ENCODE peak calls at places on chromosomes 13 and 19, in seven cellular contexts. Z is tibial nerve, U is iPS-NIHi11, F is T-cell, L is mucosa of gallbladder, G is amniotic epithelial cell, H is sciatic nerve. R is an unnamed sample.

GRCh38 chr19:1066748-1067340 is at the start of gene ARHGAP45:
- DNase-seq in L (no peak), Z (no peak), F (peak), U (peak), H (peak), G (no peak), R (no peak)

GRCh38 chr19:40776966-40777794 is 867 bp upstream of the RAB4B start:
- DNase-seq in L (peak), H (peak), Z (peak), G (peak), U (peak), F (peak), R (peak)

GRCh38 chr19:23118400-23118799 is 1.6 kb downstream of the ZNF730 start:
- DNase-seq in U (peak), G (no peak), F (no peak), H (no peak), L (no peak), Z (no peak), R (no peak)

GRCh38 chr19:33802801-33803200 is 6.1 kb downstream of the KCTD15 start:
- DNase-seq in F (no peak), G (no peak), H (no peak), Z (no peak), L (no peak), U (no peak), R (no peak)

GRCh38 chr19:39246951-39247669 is 1.5 kb downstream of the IFNL4 start:
- DNase-seq in H (no peak), Z (no peak), U (peak), L (peak), F (no peak), G (no peak), R (no peak)

GRCh38 chr13:107730835-107731234 is 484.5 kb downstream of the LIG4 start:
- DNase-seq in L (no peak), Z (no peak), U (no peak), F (no peak), H (no peak), G (peak), R (no peak)

GRCh38 chr13:21544515-21544914 is 59.5 kb downstream of the MICU2 start:
- DNase-seq in L (no peak), F (no peak), G (no peak), U (no peak), H (no peak), Z (no peak), R (no peak)

GRCh38 chr13:35727881-35728280 is 251.4 kb upstream of the MAB21L1 start:
- DNase-seq in G (no peak), Z (no peak), U (no peak), L (no peak), F (no peak), H (no peak), R (no peak)

R was measured in tibial artery.